ENCODE peak calls at places on chromosomes 3 and 15, in seven cellular contexts. One of them, this sample, is unnamed.

GRCh38 chr3:79052054-79052681 is 715.6 kb downstream of the ROBO1 start:
- DNase-seq in WTC11: peak
- DNase-seq in Kasumi-1: peak
- DNase-seq in CD4-positive, alpha-beta memory T cell: no peak
- DNase-seq in CD4-positive, alpha-beta T cell: no peak
- DNase-seq in MV-4-11: no peak
- DNase-seq in NCI-H1105: no peak
- DNase-seq in this sample: peak

GRCh38 chr3:194395201-194395600 is 3.9 kb downstream of the GP5 start:
- DNase-seq in CD4-positive, alpha-beta T cell: no peak
- DNase-seq in NCI-H1105: peak
- DNase-seq in CD4-positive, alpha-beta memory T cell: no peak
- DNase-seq in WTC11: no peak
- DNase-seq in MV-4-11: no peak
- DNase-seq in Kasumi-1: no peak
- DNase-seq in this sample: peak

GRCh38 chr15:90095521-90095959 is 6.7 kb downstream of the IDH2 start:
- DNase-seq in CD4-positive, alpha-beta memory T cell: peak
- DNase-seq in CD4-positive, alpha-beta T cell: no peak
- DNase-seq in NCI-H1105: no peak
- DNase-seq in Kasumi-1: no peak
- DNase-seq in MV-4-11: no peak
- DNase-seq in WTC11: peak
- DNase-seq in this sample: no peak

GRCh38 chr3:69865920-69866679 is 126.8 kb downstream of the MITF start:
- DNase-seq in CD4-positive, alpha-beta T cell: no peak
- DNase-seq in MV-4-11: no peak
- DNase-seq in NCI-H1105: no peak
- DNase-seq in CD4-positive, alpha-beta memory T cell: peak
- DNase-seq in WTC11: peak
- DNase-seq in Kasumi-1: no peak
- DNase-seq in this sample: peak

GRCh38 chr15:70633394-70633793 is 130.0 kb downstream of the UACA start:
- DNase-seq in WTC11: no peak
- DNase-seq in MV-4-11: peak
- DNase-seq in NCI-H1105: no peak
- DNase-seq in CD4-positive, alpha-beta T cell: no peak
- DNase-seq in Kasumi-1: no peak
- DNase-seq in CD4-positive, alpha-beta memory T cell: no peak
- DNase-seq in this sample: peak

GRCh38 chr3:72601983-72602382 is 246.3 kb downstream of the SHQ1 start:
- DNase-seq in NCI-H1105: no peak
- DNase-seq in CD4-positive, alpha-beta T cell: no peak
- DNase-seq in MV-4-11: peak
- DNase-seq in Kasumi-1: no peak
- DNase-seq in CD4-positive, alpha-beta memory T cell: no peak
- DNase-seq in WTC11: no peak
- DNase-seq in this sample: no peak

GRCh38 chr3:151379083-151379734 is 5.3 kb downstream of the P2RY12 start:
- DNase-seq in MV-4-11: peak
- DNase-seq in NCI-H1105: no peak
- DNase-seq in CD4-positive, alpha-beta T cell: no peak
- DNase-seq in WTC11: peak
- DNase-seq in Kasumi-1: peak
- DNase-seq in CD4-positive, alpha-beta memory T cell: no peak
- DNase-seq in this sample: peak

GRCh38 chr15:100631831-100632230 is 29.4 kb downstream of the ASB7 start:
- DNase-seq in NCI-H1105: no peak
- DNase-seq in CD4-positive, alpha-beta memory T cell: no peak
- DNase-seq in WTC11: no peak
- DNase-seq in CD4-positive, alpha-beta T cell: no peak
- DNase-seq in MV-4-11: no peak
- DNase-seq in Kasumi-1: no peak
- DNase-seq in this sample: no peak

GRCh38 chr3:107629556-107629955 is 106.8 kb downstream of the BBX start:
- DNase-seq in WTC11: no peak
- DNase-seq in CD4-positive, alpha-beta memory T cell: no peak
- DNase-seq in MV-4-11: peak
- DNase-seq in CD4-positive, alpha-beta T cell: no peak
- DNase-seq in NCI-H1105: no peak
- DNase-seq in Kasumi-1: no peak
- DNase-seq in this sample: no peak

GRCh38 chr3:105367406-105368213 is 901 bp downstream of the ALCAM start:
- DNase-seq in CD4-positive, alpha-beta memory T cell: peak
- DNase-seq in WTC11: peak
- DNase-seq in MV-4-11: peak
- DNase-seq in CD4-positive, alpha-beta T cell: peak
- DNase-seq in NCI-H1105: peak
- DNase-seq in Kasumi-1: peak
- DNase-seq in this sample: peak

GRCh38 chr3:186609247-186609868 is 3.5 kb upstream of the AHSG start:
- DNase-seq in MV-4-11: peak
- DNase-seq in CD4-positive, alpha-beta memory T cell: no peak
- DNase-seq in Kasumi-1: no peak
- DNase-seq in NCI-H1105: no peak
- DNase-seq in CD4-positive, alpha-beta T cell: no peak
- DNase-seq in WTC11: no peak
- DNase-seq in this sample: peak

GRCh38 chr3:33940149-33940548 is 141.7 kb downstream of the PDCD6IP start:
- DNase-seq in CD4-positive, alpha-beta memory T cell: no peak
- DNase-seq in NCI-H1105: no peak
- DNase-seq in Kasumi-1: no peak
- DNase-seq in CD4-positive, alpha-beta T cell: no peak
- DNase-seq in WTC11: no peak
- DNase-seq in MV-4-11: no peak
- DNase-seq in this sample: no peak

GRCh38 chr3:144677118-144677517 is 705.5 kb downstream of the DIPK2A start:
- DNase-seq in MV-4-11: no peak
- DNase-seq in CD4-positive, alpha-beta memory T cell: no peak
- DNase-seq in CD4-positive, alpha-beta T cell: no peak
- DNase-seq in WTC11: no peak
- DNase-seq in NCI-H1105: no peak
- DNase-seq in Kasumi-1: no peak
- DNase-seq in this sample: no peak

GRCh38 chr3:8635625-8636024 is 9.0 kb downstream of the SSUH2 start:
- DNase-seq in MV-4-11: no peak
- DNase-seq in WTC11: peak
- DNase-seq in CD4-positive, alpha-beta memory T cell: no peak
- DNase-seq in NCI-H1105: no peak
- DNase-seq in CD4-positive, alpha-beta T cell: no peak
- DNase-seq in Kasumi-1: no peak
- DNase-seq in this sample: no peak

GRCh38 chr3:48367201-48367600 is 4.8 kb upstream of the FBXW12 start:
- DNase-seq in NCI-H1105: peak
- DNase-seq in CD4-positive, alpha-beta memory T cell: no peak
- DNase-seq in Kasumi-1: no peak
- DNase-seq in CD4-positive, alpha-beta T cell: no peak
- DNase-seq in MV-4-11: no peak
- DNase-seq in WTC11: no peak
- DNase-seq in this sample: peak

GRCh38 chr3:134608957-134609525 is 41.8 kb downstream of the KY start:
- DNase-seq in MV-4-11: no peak
- DNase-seq in CD4-positive, alpha-beta T cell: no peak
- DNase-seq in Kasumi-1: no peak
- DNase-seq in CD4-positive, alpha-beta memory T cell: no peak
- DNase-seq in WTC11: no peak
- DNase-seq in NCI-H1105: no peak
- DNase-seq in this sample: no peak

GRCh38 chr15:63405683-63406456 is 24.2 kb upstream of the CA12 start:
- DNase-seq in WTC11: no peak
- DNase-seq in NCI-H1105: no peak
- DNase-seq in CD4-positive, alpha-beta T cell: no peak
- DNase-seq in MV-4-11: peak
- DNase-seq in Kasumi-1: no peak
- DNase-seq in CD4-positive, alpha-beta memory T cell: no peak
- DNase-seq in this sample: no peak

GRCh38 chr15:81000144-81000625 is 538 bp upstream of the TLNRD1 start:
- DNase-seq in NCI-H1105: no peak
- DNase-seq in CD4-positive, alpha-beta memory T cell: no peak
- DNase-seq in Kasumi-1: peak
- DNase-seq in MV-4-11: no peak
- DNase-seq in WTC11: no peak
- DNase-seq in CD4-positive, alpha-beta T cell: no peak
- DNase-seq in this sample: no peak

GRCh38 chr3:42045719-42046243 is 45.4 kb upstream of the TRAK1 start:
- DNase-seq in CD4-positive, alpha-beta memory T cell: no peak
- DNase-seq in MV-4-11: no peak
- DNase-seq in NCI-H1105: no peak
- DNase-seq in Kasumi-1: no peak
- DNase-seq in WTC11: no peak
- DNase-seq in CD4-positive, alpha-beta T cell: no peak
- DNase-seq in this sample: no peak

GRCh38 chr3:42803800-42804112 is 534 bp downstream of the HIGD1A start:
- DNase-seq in NCI-H1105: no peak
- DNase-seq in WTC11: peak
- DNase-seq in CD4-positive, alpha-beta memory T cell: peak
- DNase-seq in Kasumi-1: peak
- DNase-seq in CD4-positive, alpha-beta T cell: peak
- DNase-seq in MV-4-11: peak
- DNase-seq in this sample: peak

GRCh38 chr3:33879540-33879939 is 81.1 kb downstream of the PDCD6IP start:
- DNase-seq in CD4-positive, alpha-beta memory T cell: no peak
- DNase-seq in CD4-positive, alpha-beta T cell: no peak
- DNase-seq in MV-4-11: no peak
- DNase-seq in WTC11: no peak
- DNase-seq in NCI-H1105: no peak
- DNase-seq in Kasumi-1: no peak
- DNase-seq in this sample: no peak

GRCh38 chr3:122810706-122811105 is 15.8 kb downstream of the SLC49A4 start:
- DNase-seq in WTC11: no peak
- DNase-seq in CD4-positive, alpha-beta memory T cell: no peak
- DNase-seq in CD4-positive, alpha-beta T cell: no peak
- DNase-seq in Kasumi-1: no peak
- DNase-seq in MV-4-11: no peak
- DNase-seq in NCI-H1105: no peak
- DNase-seq in this sample: no peak

GRCh38 chr3:65044401-65044800 is 356.6 kb upstream of the ADAMTS9 start:
- DNase-seq in MV-4-11: no peak
- DNase-seq in CD4-positive, alpha-beta T cell: no peak
- DNase-seq in CD4-positive, alpha-beta memory T cell: no peak
- DNase-seq in NCI-H1105: no peak
- DNase-seq in WTC11: no peak
- DNase-seq in Kasumi-1: no peak
- DNase-seq in this sample: no peak

GRCh38 chr15:69760263-69760855 is 307.7 kb downstream of the RPLP1 start:
- DNase-seq in MV-4-11: peak
- DNase-seq in CD4-positive, alpha-beta memory T cell: peak
- DNase-seq in Kasumi-1: peak
- DNase-seq in WTC11: no peak
- DNase-seq in CD4-positive, alpha-beta T cell: no peak
- DNase-seq in NCI-H1105: no peak
- DNase-seq in this sample: peak

GRCh38 chr3:188646592-188646991 is 492.6 kb downstream of the LPP start:
- DNase-seq in WTC11: no peak
- DNase-seq in CD4-positive, alpha-beta T cell: no peak
- DNase-seq in Kasumi-1: peak
- DNase-seq in NCI-H1105: peak
- DNase-seq in CD4-positive, alpha-beta memory T cell: no peak
- DNase-seq in MV-4-11: peak
- DNase-seq in this sample: peak

GRCh38 chr3:101819649-101820202 is 29.6 kb upstream of the NFKBIZ start:
- DNase-seq in CD4-positive, alpha-beta memory T cell: no peak
- DNase-seq in NCI-H1105: no peak
- DNase-seq in MV-4-11: peak
- DNase-seq in CD4-positive, alpha-beta T cell: no peak
- DNase-seq in Kasumi-1: no peak
- DNase-seq in WTC11: no peak
- DNase-seq in this sample: no peak

GRCh38 chr15:82643992-82644391 is 3.2 kb downstream of the CPEB1 start:
- DNase-seq in CD4-positive, alpha-beta T cell: no peak
- DNase-seq in NCI-H1105: no peak
- DNase-seq in Kasumi-1: no peak
- DNase-seq in MV-4-11: no peak
- DNase-seq in WTC11: no peak
- DNase-seq in CD4-positive, alpha-beta memory T cell: no peak
- DNase-seq in this sample: peak

GRCh38 chr3:67947808-67948508 is 293.5 kb upstream of the SUCLG2 start:
- DNase-seq in NCI-H1105: no peak
- DNase-seq in CD4-positive, alpha-beta memory T cell: peak
- DNase-seq in CD4-positive, alpha-beta T cell: peak
- DNase-seq in WTC11: peak
- DNase-seq in MV-4-11: no peak
- DNase-seq in Kasumi-1: no peak
- DNase-seq in this sample: peak

GRCh38 chr3:63655519-63655918 is 3.0 kb downstream of the SNTN start:
- DNase-seq in CD4-positive, alpha-beta T cell: no peak
- DNase-seq in NCI-H1105: no peak
- DNase-seq in CD4-positive, alpha-beta memory T cell: no peak
- DNase-seq in MV-4-11: no peak
- DNase-seq in WTC11: no peak
- DNase-seq in Kasumi-1: no peak
- DNase-seq in this sample: no peak

GRCh38 chr15:71962537-71962936 is 152.2 kb downstream of the NR2E3 start:
- DNase-seq in NCI-H1105: no peak
- DNase-seq in CD4-positive, alpha-beta T cell: no peak
- DNase-seq in WTC11: no peak
- DNase-seq in Kasumi-1: no peak
- DNase-seq in CD4-positive, alpha-beta memory T cell: no peak
- DNase-seq in MV-4-11: no peak
- DNase-seq in this sample: no peak

GRCh38 chr3:151404316-151404715 is 19.8 kb upstream of the P2RY12 start:
- DNase-seq in CD4-positive, alpha-beta memory T cell: no peak
- DNase-seq in NCI-H1105: no peak
- DNase-seq in WTC11: no peak
- DNase-seq in Kasumi-1: peak
- DNase-seq in MV-4-11: peak
- DNase-seq in CD4-positive, alpha-beta T cell: no peak
- DNase-seq in this sample: peak

GRCh38 chr3:122754867-122755835 is 38.5 kb downstream of the HSPBAP1 start:
- DNase-seq in CD4-positive, alpha-beta T cell: peak
- DNase-seq in MV-4-11: no peak
- DNase-seq in Kasumi-1: no peak
- DNase-seq in WTC11: no peak
- DNase-seq in CD4-positive, alpha-beta memory T cell: no peak
- DNase-seq in NCI-H1105: no peak
- DNase-seq in this sample: no peak

GRCh38 chr3:64584193-64584592 is 103.6 kb downstream of the ADAMTS9 start:
- DNase-seq in NCI-H1105: no peak
- DNase-seq in WTC11: no peak
- DNase-seq in CD4-positive, alpha-beta T cell: no peak
- DNase-seq in Kasumi-1: no peak
- DNase-seq in MV-4-11: no peak
- DNase-seq in CD4-positive, alpha-beta memory T cell: no peak
- DNase-seq in this sample: no peak

GRCh38 chr3:171783626-171784025 is 26.7 kb downstream of the PLD1 start:
- DNase-seq in CD4-positive, alpha-beta memory T cell: no peak
- DNase-seq in NCI-H1105: no peak
- DNase-seq in CD4-positive, alpha-beta T cell: no peak
- DNase-seq in WTC11: no peak
- DNase-seq in MV-4-11: no peak
- DNase-seq in Kasumi-1: no peak
- DNase-seq in this sample: no peak

GRCh38 chr3:24017305-24017704 is 72.2 kb downstream of the NR1D2 start:
- DNase-seq in WTC11: no peak
- DNase-seq in MV-4-11: peak
- DNase-seq in CD4-positive, alpha-beta memory T cell: no peak
- DNase-seq in Kasumi-1: no peak
- DNase-seq in CD4-positive, alpha-beta T cell: no peak
- DNase-seq in NCI-H1105: no peak
- DNase-seq in this sample: no peak

This sample was measured in OCI-M1.